ENCODE peak calls at places on chromosome 1, in seven cellular contexts. X is AG04449, D is AG09309, V is body of pancreas, B is choroid plexus epithelial cell, A is IMR-90, K is lower leg skin. W is an unnamed sample.

GRCh38 chr1:178122283-178122682 is 28.4 kb downstream of the RASAL2 start:
- DNase-seq in K (no peak), D (no peak), V (no peak), A (peak), B (no peak), X (no peak), W (no peak)

GRCh38 chr1:202007703-202008489 is 2.5 kb upstream of the ELF3 start:
- DNase-seq in K (no peak), X (no peak), B (no peak), D (no peak), A (no peak), V (peak), W (no peak)

GRCh38 chr1:50996083-50996482 is 26.0 kb downstream of the CDKN2C start:
- DNase-seq in X (no peak), B (no peak), A (no peak), D (no peak), V (no peak), K (no peak), W (no peak)

GRCh38 chr1:1331068-1331965 is at the start of gene TAS1R3:
- DNase-seq in K (no peak), A (no peak), X (no peak), B (no peak), D (no peak), V (no peak), W (no peak)

GRCh38 chr1:116724765-116725375 is 29.4 kb upstream of the CD2 start:
- DNase-seq in B (peak), A (peak), K (no peak), X (no peak), V (peak), D (peak), W (no peak)

GRCh38 chr1:81598623-81599022 is 202.1 kb upstream of the ADGRL2 start:
- DNase-seq in A (no peak), K (no peak), V (no peak), X (no peak), B (no peak), D (no peak), W (no peak)

GRCh38 chr1:181643631-181644030 is 160.3 kb downstream of the CACNA1E start:
- DNase-seq in B (no peak), A (no peak), X (no peak), K (no peak), D (no peak), V (no peak), W (no peak)

GRCh38 chr1:2934642-2935081 is 86.6 kb upstream of the ACTRT2 start:
- DNase-seq in B (no peak), A (no peak), X (no peak), V (no peak), K (no peak), D (no peak), W (no peak)

GRCh38 chr1:199878818-199879217 is 148.7 kb upstream of the NR5A2 start:
- DNase-seq in A (no peak), V (no peak), D (no peak), X (no peak), B (no peak), K (no peak), W (no peak)

GRCh38 chr1:114695430-114696093 is at the start of gene AMPD1:
- DNase-seq in K (no peak), V (no peak), B (peak), D (peak), X (peak), A (peak), W (no peak)

GRCh38 chr1:181587870-181588438 is 104.6 kb downstream of the CACNA1E start:
- DNase-seq in D (no peak), K (no peak), B (no peak), A (no peak), V (no peak), X (no peak), W (no peak)

GRCh38 chr1:169288011-169288414 is 79.6 kb downstream of the NME7 start:
- DNase-seq in B (peak), A (peak), V (no peak), X (no peak), D (peak), K (no peak), W (no peak)

GRCh38 chr1:203547147-203547546 is 53.2 kb downstream of the OPTC start:
- DNase-seq in D (no peak), V (no peak), K (no peak), B (no peak), X (no peak), A (no peak), W (no peak)

GRCh38 chr1:17574502-17574901 is 35.0 kb downstream of the ARHGEF10L start:
- DNase-seq in A (no peak), V (no peak), D (no peak), K (no peak), X (no peak), B (no peak), W (no peak)

GRCh38 chr1:220655961-220656720 is 34.0 kb upstream of the C1orf115 start:
- DNase-seq in V (no peak), D (no peak), K (no peak), B (no peak), A (no peak), X (no peak), W (no peak)

GRCh38 chr1:182608236-182608635 is 4.0 kb upstream of the RGS16 start:
- DNase-seq in A (no peak), B (no peak), K (no peak), V (no peak), X (no peak), D (no peak), W (no peak)

GRCh38 chr1:35564884-35565741 is 7.5 kb downstream of the NCDN start:
- DNase-seq in B (no peak), V (no peak), K (no peak), A (no peak), D (no peak), X (no peak), W (peak)

GRCh38 chr1:2526824-2527552 is 592 bp upstream of the PANK4 start:
- DNase-seq in D (no peak), B (no peak), X (no peak), A (peak), V (no peak), K (no peak), W (peak)

GRCh38 chr1:51532853-51533252 is 13.8 kb upstream of the EPS15 start:
- DNase-seq in D (no peak), A (no peak), X (no peak), V (no peak), B (no peak), K (no peak), W (no peak)

GRCh38 chr1:7771673-7772299 is 690 bp downstream of the VAMP3 start:
- DNase-seq in D (no peak), K (no peak), X (no peak), A (no peak), V (no peak), B (peak), W (no peak)

GRCh38 chr1:40797668-40798010 is 14.1 kb downstream of the KCNQ4 start:
- DNase-seq in K (no peak), B (no peak), V (no peak), X (no peak), D (no peak), A (no peak), W (no peak)

GRCh38 chr1:240092301-240093119 is 827 bp downstream of the FMN2 start:
- DNase-seq in A (peak), B (peak), K (no peak), X (no peak), D (no peak), V (peak), W (no peak)

GRCh38 chr1:41658444-41659158 is 174.1 kb upstream of the EDN2 start:
- DNase-seq in A (no peak), B (no peak), D (no peak), X (no peak), K (no peak), V (no peak), W (no peak)

GRCh38 chr1:11496551-11497080 is 17.7 kb downstream of the DISP3 start:
- DNase-seq in V (no peak), K (no peak), D (no peak), B (no peak), X (no peak), A (no peak), W (no peak)

GRCh38 chr1:31715097-31715872 is 11.5 kb upstream of the COL16A1 start:
- DNase-seq in D (peak), B (peak), V (peak), A (peak), K (peak), X (no peak), W (peak)

GRCh38 chr1:70477090-70477489 is 66.0 kb downstream of the CTH start:
- DNase-seq in A (no peak), D (no peak), V (no peak), B (no peak), X (no peak), K (no peak), W (no peak)

GRCh38 chr1:77796695-77797405 is 17.4 kb downstream of the MIGA1 start:
- DNase-seq in D (no peak), B (peak), V (no peak), K (no peak), A (no peak), X (no peak), W (peak)

GRCh38 chr1:966135-966602 is at the start of gene PLEKHN1:
- DNase-seq in B (no peak), V (peak), D (no peak), K (no peak), A (peak), X (no peak), W (no peak)

GRCh38 chr1:37839676-37840075 is 19.7 kb downstream of the MTF1 start:
- DNase-seq in B (no peak), V (no peak), K (no peak), X (no peak), A (no peak), D (no peak), W (no peak)

GRCh38 chr1:109482242-109482641 is 1.5 kb upstream of the ATXN7L2 start:
- DNase-seq in V (no peak), A (no peak), D (no peak), X (no peak), K (no peak), B (no peak), W (no peak)

GRCh38 chr1:109482796-109483638 is 688 bp upstream of the ATXN7L2 start:
- DNase-seq in K (no peak), V (peak), X (no peak), B (no peak), A (peak), D (no peak), W (peak)

GRCh38 chr1:109484519-109484975 is 842 bp downstream of the ATXN7L2 start:
- DNase-seq in A (no peak), K (no peak), D (no peak), B (no peak), V (no peak), X (no peak), W (no peak)

GRCh38 chr1:109485001-109485400 is 1.3 kb downstream of the ATXN7L2 start:
- DNase-seq in A (no peak), D (no peak), X (no peak), K (no peak), B (no peak), V (no peak), W (no peak)

DNA sequence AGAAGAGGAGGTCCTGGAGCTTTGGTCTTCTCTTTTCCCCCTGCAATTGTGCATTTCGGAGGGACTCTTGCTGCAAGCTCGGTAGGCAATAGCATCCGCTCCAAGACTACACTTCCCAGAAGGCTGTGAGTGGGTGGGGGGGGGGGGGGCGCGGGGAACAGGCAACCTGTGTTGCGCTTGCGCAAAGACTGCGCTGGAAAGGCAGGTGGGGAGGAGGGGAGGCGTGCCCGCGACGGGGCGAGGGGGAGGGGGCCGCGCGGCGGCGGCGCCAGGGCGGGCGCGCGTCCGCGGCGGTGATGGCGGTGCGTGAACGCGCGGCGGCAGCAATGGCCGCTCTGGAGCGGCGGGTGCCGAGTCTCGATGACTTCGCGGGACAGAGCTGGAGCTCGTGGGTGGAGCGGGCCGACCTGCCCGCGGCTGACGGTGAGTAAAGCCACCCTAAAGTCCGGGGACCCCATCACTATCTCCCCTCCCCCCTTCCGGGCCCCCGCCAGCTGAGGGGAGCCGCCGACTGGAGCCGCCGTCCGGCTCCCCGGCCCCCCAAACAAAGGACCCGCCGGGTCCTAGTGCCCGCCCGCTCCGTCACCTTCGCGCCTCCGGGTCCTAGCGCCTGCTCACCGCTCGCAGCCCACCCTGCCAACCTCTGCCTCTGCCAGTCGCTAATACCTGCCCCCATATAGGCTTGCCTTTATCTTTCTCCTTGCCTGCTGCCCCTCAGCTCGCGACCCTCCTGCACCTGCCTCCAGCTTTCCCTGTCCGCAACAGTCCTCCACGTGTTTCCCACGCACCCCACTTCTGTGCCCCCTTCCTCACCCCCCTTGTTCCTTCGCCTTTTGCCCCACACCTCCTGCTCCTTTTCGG is at the start of gene ATXN7L2:
- DNase-seq in B (peak), V (peak), A (peak), D (peak), X (no peak), K (peak), W (peak)
- TF ChIP-seq CTCF in B (no peak), V (peak), A (no peak), D (no peak), X (no peak), K (no peak), W (peak)

GRCh38 chr1:55670331-55671082 is 455.3 kb upstream of the USP24 start:
- DNase-seq in B (peak), V (no peak), X (no peak), A (peak), D (no peak), K (no peak), W (no peak)
- H3K4me3 ChIP-seq in B (no peak), V (no peak), X (no peak), A (no peak), D (no peak), K (no peak), W (no peak)

DNA sequence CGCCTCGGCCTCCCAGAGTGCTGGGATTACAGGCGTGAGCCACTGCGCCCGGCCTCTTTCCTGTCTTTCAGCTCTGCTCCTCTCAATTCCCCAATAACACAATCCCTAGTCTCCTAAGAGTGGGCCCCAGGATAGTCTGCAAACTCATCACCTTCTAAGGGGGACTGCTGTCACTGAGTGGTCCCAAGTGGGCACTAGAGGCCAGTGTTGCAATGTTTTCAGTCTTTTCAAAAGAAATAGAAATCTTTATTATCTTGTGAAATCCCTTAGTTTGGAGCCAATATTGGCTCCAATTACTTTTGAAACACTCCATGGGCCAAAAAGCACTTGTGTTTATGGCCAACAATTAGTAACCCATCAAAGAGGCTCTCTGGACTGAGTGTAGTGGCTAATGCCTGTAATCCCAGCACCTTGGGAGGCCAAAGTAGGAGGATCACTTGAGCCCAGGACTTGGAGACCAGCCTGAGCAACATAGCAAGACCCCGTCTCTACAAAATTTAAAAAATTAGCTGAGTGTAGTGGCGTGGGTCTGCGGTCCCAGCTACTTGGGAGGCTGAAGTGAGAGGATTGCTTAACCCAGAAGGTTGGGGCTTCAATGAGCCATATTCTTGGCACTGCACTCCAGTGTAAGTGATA is 28.6 kb upstream of the ZNF697 start:
- DNase-seq in D (no peak), X (no peak), B (peak), K (peak), V (peak), A (no peak), W (no peak)
- TF ChIP-seq CTCF in D (no peak), X (no peak), B (peak), K (no peak), V (peak), A (peak), W (no peak)

DNA sequence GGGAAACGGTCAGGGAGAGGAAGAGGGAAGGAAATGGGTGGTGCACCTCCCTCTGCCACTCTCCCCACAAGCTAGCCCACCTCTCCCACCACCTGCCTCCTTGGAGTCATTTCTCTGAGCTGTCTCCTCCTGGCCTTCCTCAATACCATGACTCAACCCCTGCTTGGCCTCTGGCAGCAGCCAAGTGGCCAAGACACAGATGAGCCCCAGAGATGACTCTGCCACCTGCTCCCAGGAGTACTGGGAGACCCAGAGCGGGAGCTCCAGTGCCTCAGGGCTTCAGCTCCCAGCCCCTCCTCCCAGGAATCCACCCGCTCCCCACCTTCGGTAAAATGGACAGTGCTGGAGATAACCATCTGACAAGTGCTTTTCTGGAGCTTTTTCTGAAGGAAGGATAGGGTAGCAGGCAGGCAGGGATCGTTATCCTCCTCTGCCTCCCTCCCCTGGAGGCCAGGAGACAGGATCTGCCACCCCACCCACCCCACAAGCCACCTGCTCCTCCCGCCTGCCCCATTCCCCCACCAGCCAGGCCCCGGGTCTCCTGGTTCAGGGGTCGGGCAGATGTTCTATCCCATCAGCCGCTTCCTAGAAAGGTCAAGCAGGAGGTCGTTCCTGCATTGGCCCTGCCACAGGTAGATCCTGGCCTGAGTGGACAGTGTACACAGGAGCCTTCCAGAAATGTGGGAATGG is 2.5 kb downstream of the S100A16 start:
- DNase-seq in X (no peak), A (peak), D (no peak), K (no peak), B (no peak), V (no peak), W (no peak)
- H3K4me3 ChIP-seq in X (peak), A (no peak), D (peak), K (no peak), B (no peak), V (no peak), W (no peak)

GRCh38 chr1:27575861-27576331 is 28.0 kb downstream of the AHDC1 start:
- DNase-seq in X (no peak), D (no peak), V (peak), K (no peak), B (no peak), A (no peak), W (no peak)
- TF ChIP-seq CTCF in X (peak), D (no peak), V (peak), K (no peak), B (no peak), A (peak), W (peak)

DNA sequence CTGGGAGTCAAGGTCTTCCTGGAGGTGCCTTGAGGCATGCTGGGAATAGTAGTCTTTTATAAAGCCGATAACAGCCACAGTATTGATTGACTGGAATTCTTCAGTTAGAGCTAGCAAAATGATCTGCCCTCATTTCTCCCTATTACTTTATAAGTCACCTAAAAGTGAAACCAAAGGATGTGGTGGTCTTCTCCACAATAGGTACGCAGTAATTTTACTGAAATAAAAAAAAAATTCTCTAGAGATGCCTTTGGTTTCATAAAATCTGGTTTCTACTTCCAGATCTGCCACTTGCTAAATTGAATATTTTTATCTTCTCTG is 518 bp upstream of the NDC1 start:
- DNase-seq in V (no peak), D (no peak), K (no peak), B (no peak), A (no peak), X (no peak), W (no peak)
- H3K4me3 ChIP-seq in V (no peak), D (peak), K (no peak), B (peak), A (peak), X (peak), W (peak)

DNA sequence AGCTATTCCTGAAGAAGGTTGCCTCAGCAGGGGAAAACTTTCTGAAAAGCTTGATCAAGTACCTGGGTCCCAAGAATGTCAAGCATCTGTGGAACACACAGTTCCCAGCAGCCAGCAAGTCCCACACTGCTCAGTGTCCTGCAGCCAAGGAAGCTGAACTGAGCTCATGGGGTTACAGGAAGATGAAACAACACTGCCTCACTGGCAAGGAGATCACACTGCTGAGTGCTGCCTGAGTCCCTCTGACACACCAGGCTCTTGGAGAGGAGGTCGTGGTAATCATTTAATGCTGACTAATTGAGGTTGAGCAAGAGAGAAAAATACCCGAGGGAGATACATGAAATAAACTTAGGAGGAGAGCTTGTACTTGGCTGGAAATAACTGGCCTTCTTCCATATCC is 75.2 kb downstream of the MPZL1 start:
- DNase-seq in K (peak), A (peak), X (peak), B (peak), D (peak), V (peak), W (no peak)
- TF ChIP-seq CTCF in K (no peak), A (peak), X (peak), B (peak), D (no peak), V (no peak), W (no peak)

DNA sequence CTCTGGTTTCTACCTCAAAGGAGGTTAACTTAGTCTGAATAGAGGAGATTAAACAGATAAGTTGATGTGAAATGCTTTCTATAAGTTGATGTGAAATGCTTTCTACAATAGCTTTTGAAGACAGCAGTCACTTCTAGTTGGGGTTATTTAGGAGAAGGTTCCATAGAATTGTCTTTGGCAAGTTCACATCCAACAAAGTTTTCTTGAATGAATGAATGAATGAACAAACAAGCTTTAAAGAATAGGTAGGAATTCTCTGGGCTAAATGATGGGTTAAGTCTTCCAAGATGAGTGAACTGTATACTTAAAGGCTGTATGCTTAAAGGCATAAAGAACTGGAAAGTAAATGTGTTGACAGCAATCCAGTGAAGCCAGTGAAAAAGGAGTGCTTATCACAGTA is 1.9 kb downstream of the CDC73 start:
- DNase-seq in X (no peak), K (no peak), V (no peak), A (no peak), D (no peak), B (no peak), W (no peak)
- H3K4me3 ChIP-seq in X (peak), K (no peak), V (no peak), A (peak), D (peak), B (peak), W (no peak)